ENCODE peak calls at places on chromosomes 3 and 15, in seven cellular contexts. One of them, this sample, is unnamed. For H3K9me3, the result is how much of the 10 kb centered on the place peaks cover.

GRCh38 chr3:179036226-179036625 is 35.4 kb downstream of the ZMAT3 start:
- DNase-seq in upper lobe of left lung: no peak
- DNase-seq in CD4-positive, CD25-positive, alpha-beta regulatory T cell: no peak
- DNase-seq in upper lobe of right lung: no peak
- DNase-seq in CD4-positive, alpha-beta T cell: no peak
- DNase-seq in Peyer's patch: no peak
- DNase-seq in IMR-90: no peak
- DNase-seq in this sample: no peak

GRCh38 chr3:102756706-102757105 is 321.9 kb downstream of the ZPLD1 start:
- DNase-seq in upper lobe of right lung: no peak
- DNase-seq in IMR-90: no peak
- DNase-seq in Peyer's patch: no peak
- DNase-seq in CD4-positive, alpha-beta T cell: no peak
- DNase-seq in CD4-positive, CD25-positive, alpha-beta regulatory T cell: no peak
- DNase-seq in upper lobe of left lung: no peak
- DNase-seq in this sample: no peak

GRCh38 chr3:146972726-146973125 is 367.6 kb upstream of the PLSCR5 start:
- DNase-seq in IMR-90: peak
- DNase-seq in CD4-positive, CD25-positive, alpha-beta regulatory T cell: no peak
- DNase-seq in Peyer's patch: no peak
- DNase-seq in upper lobe of left lung: no peak
- DNase-seq in CD4-positive, alpha-beta T cell: no peak
- DNase-seq in upper lobe of right lung: no peak
- DNase-seq in this sample: no peak

GRCh38 chr3:71415708-71416108 is 167.8 kb downstream of the FOXP1 start:
- DNase-seq in CD4-positive, alpha-beta T cell: no peak
- DNase-seq in Peyer's patch: no peak
- DNase-seq in CD4-positive, CD25-positive, alpha-beta regulatory T cell: no peak
- DNase-seq in upper lobe of left lung: no peak
- DNase-seq in IMR-90: peak
- DNase-seq in upper lobe of right lung: no peak
- DNase-seq in this sample: no peak

GRCh38 chr3:106217745-106218144 is 348.9 kb upstream of the CBLB start:
- DNase-seq in CD4-positive, alpha-beta T cell: no peak
- DNase-seq in CD4-positive, CD25-positive, alpha-beta regulatory T cell: no peak
- DNase-seq in Peyer's patch: no peak
- DNase-seq in upper lobe of left lung: no peak
- DNase-seq in upper lobe of right lung: no peak
- DNase-seq in IMR-90: no peak
- DNase-seq in this sample: no peak

GRCh38 chr15:68371851-68372250 is 60.1 kb downstream of the ITGA11 start:
- DNase-seq in Peyer's patch: no peak
- DNase-seq in upper lobe of left lung: no peak
- DNase-seq in CD4-positive, CD25-positive, alpha-beta regulatory T cell: no peak
- DNase-seq in IMR-90: no peak
- DNase-seq in CD4-positive, alpha-beta T cell: no peak
- DNase-seq in upper lobe of right lung: no peak
- DNase-seq in this sample: no peak

GRCh38 chr3:168024537-168024941 is 71.2 kb downstream of the GOLIM4 start:
- DNase-seq in CD4-positive, alpha-beta T cell: no peak
- DNase-seq in upper lobe of left lung: no peak
- DNase-seq in IMR-90: peak
- DNase-seq in upper lobe of right lung: no peak
- DNase-seq in CD4-positive, CD25-positive, alpha-beta regulatory T cell: no peak
- DNase-seq in Peyer's patch: no peak
- DNase-seq in this sample: no peak

GRCh38 chr3:66253790-66254620 is 33.2 kb downstream of the SLC25A26 start:
- DNase-seq in upper lobe of right lung: no peak
- DNase-seq in IMR-90: peak
- DNase-seq in CD4-positive, alpha-beta T cell: no peak
- DNase-seq in CD4-positive, CD25-positive, alpha-beta regulatory T cell: no peak
- DNase-seq in Peyer's patch: no peak
- DNase-seq in upper lobe of left lung: no peak
- DNase-seq in this sample: no peak

GRCh38 chr15:65790692-65791334 is 1.3 kb downstream of the DENND4A start:
- DNase-seq in CD4-positive, CD25-positive, alpha-beta regulatory T cell: no peak
- DNase-seq in upper lobe of left lung: no peak
- DNase-seq in upper lobe of right lung: no peak
- DNase-seq in CD4-positive, alpha-beta T cell: no peak
- DNase-seq in Peyer's patch: no peak
- DNase-seq in IMR-90: peak
- DNase-seq in this sample: no peak

GRCh38 chr15:47974724-47975123 is 146.1 kb upstream of the SLC24A5 start:
- DNase-seq in Peyer's patch: no peak
- DNase-seq in CD4-positive, CD25-positive, alpha-beta regulatory T cell: no peak
- DNase-seq in CD4-positive, alpha-beta T cell: no peak
- DNase-seq in IMR-90: no peak
- DNase-seq in upper lobe of left lung: no peak
- DNase-seq in upper lobe of right lung: no peak
- DNase-seq in this sample: no peak

GRCh38 chr3:184970186-184970585 is 158.2 kb downstream of the VPS8 start:
- DNase-seq in upper lobe of left lung: no peak
- DNase-seq in IMR-90: no peak
- DNase-seq in CD4-positive, alpha-beta T cell: no peak
- DNase-seq in upper lobe of right lung: no peak
- DNase-seq in CD4-positive, CD25-positive, alpha-beta regulatory T cell: no peak
- DNase-seq in Peyer's patch: no peak
- DNase-seq in this sample: no peak

GRCh38 chr3:106004137-106004600 is 135.4 kb upstream of the CBLB start:
- DNase-seq in upper lobe of left lung: no peak
- DNase-seq in CD4-positive, CD25-positive, alpha-beta regulatory T cell: no peak
- DNase-seq in upper lobe of right lung: no peak
- DNase-seq in IMR-90: peak
- DNase-seq in CD4-positive, alpha-beta T cell: no peak
- DNase-seq in Peyer's patch: no peak
- DNase-seq in this sample: no peak

GRCh38 chr3:189985938-189986337 is 134.8 kb downstream of the P3H2 start:
- DNase-seq in IMR-90: peak
- DNase-seq in upper lobe of left lung: no peak
- DNase-seq in CD4-positive, CD25-positive, alpha-beta regulatory T cell: no peak
- DNase-seq in Peyer's patch: no peak
- DNase-seq in CD4-positive, alpha-beta T cell: no peak
- DNase-seq in upper lobe of right lung: no peak
- DNase-seq in this sample: no peak

GRCh38 chr3:7684193-7684592 is 817.4 kb upstream of the LMCD1 start:
- DNase-seq in upper lobe of left lung: no peak
- DNase-seq in CD4-positive, CD25-positive, alpha-beta regulatory T cell: no peak
- DNase-seq in CD4-positive, alpha-beta T cell: no peak
- DNase-seq in IMR-90: no peak
- DNase-seq in Peyer's patch: no peak
- DNase-seq in upper lobe of right lung: no peak
- DNase-seq in this sample: no peak

GRCh38 chr3:7683431-7683830 is 818.2 kb upstream of the LMCD1 start:
- DNase-seq in Peyer's patch: no peak
- DNase-seq in IMR-90: no peak
- DNase-seq in upper lobe of right lung: no peak
- DNase-seq in CD4-positive, CD25-positive, alpha-beta regulatory T cell: no peak
- DNase-seq in CD4-positive, alpha-beta T cell: no peak
- DNase-seq in upper lobe of left lung: no peak
- DNase-seq in this sample: no peak

GRCh38 chr3:7682822-7683229 is 818.8 kb upstream of the LMCD1 start:
- DNase-seq in upper lobe of right lung: peak
- DNase-seq in Peyer's patch: no peak
- DNase-seq in IMR-90: peak
- DNase-seq in CD4-positive, alpha-beta T cell: no peak
- DNase-seq in CD4-positive, CD25-positive, alpha-beta regulatory T cell: no peak
- DNase-seq in upper lobe of left lung: peak
- DNase-seq in this sample: no peak

DNA sequence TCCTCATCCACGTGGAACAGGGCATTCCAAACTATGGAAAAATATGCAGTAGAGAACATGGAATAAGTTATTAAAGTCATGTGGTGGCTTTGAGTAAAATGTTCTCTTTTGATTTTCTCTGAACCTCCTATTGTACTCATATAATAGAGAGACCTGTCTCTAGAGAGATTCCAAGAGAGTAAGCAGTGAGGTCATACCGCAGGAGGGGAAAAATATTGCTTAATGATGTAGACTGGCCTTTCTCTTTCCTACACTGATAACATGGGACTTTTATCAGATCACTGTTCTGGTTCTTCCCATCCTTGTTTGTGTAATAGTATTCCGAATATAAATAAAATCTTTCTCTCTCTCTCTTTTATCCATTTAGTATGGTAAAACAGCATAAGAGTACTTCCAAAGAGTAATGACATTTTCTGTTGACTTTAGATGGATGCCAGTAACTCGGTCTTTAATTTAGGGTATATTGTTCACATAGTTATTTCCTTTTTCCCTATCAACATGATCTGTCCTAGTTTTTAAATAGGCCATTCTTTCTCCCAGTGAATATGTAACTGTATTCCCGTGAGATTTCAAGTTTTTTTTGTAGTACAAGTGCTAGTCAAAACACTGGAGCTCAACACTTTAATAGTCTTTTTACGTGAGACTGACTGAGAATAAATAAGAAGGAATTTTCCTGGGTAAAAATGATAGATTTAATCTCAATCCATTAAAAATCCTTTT is 814.0 kb upstream of the LMCD1 start:
- DNase-seq in CD4-positive, CD25-positive, alpha-beta regulatory T cell: no peak
- DNase-seq in IMR-90: no peak
- DNase-seq in upper lobe of right lung: no peak
- DNase-seq in upper lobe of left lung: no peak
- DNase-seq in CD4-positive, alpha-beta T cell: no peak
- DNase-seq in Peyer's patch: no peak
- DNase-seq in this sample: no peak
- H3K9me3 ChIP-seq in CD4-positive, CD25-positive, alpha-beta regulatory T cell: under half
- H3K9me3 ChIP-seq in IMR-90: under half
- H3K9me3 ChIP-seq in upper lobe of right lung: under half
- H3K9me3 ChIP-seq in upper lobe of left lung: under half
- H3K9me3 ChIP-seq in CD4-positive, alpha-beta T cell: under half
- H3K9me3 ChIP-seq in Peyer's patch: under half
- H3K9me3 ChIP-seq in this sample: under half

GRCh38 chr3:18544135-18544534 is 119.0 kb upstream of the SATB1 start:
- DNase-seq in CD4-positive, CD25-positive, alpha-beta regulatory T cell: no peak
- DNase-seq in CD4-positive, alpha-beta T cell: no peak
- DNase-seq in upper lobe of left lung: no peak
- DNase-seq in upper lobe of right lung: no peak
- DNase-seq in Peyer's patch: no peak
- DNase-seq in IMR-90: no peak
- DNase-seq in this sample: no peak
- H3K9me3 ChIP-seq in CD4-positive, CD25-positive, alpha-beta regulatory T cell: under half
- H3K9me3 ChIP-seq in CD4-positive, alpha-beta T cell: under half
- H3K9me3 ChIP-seq in upper lobe of left lung: under half
- H3K9me3 ChIP-seq in upper lobe of right lung: under half
- H3K9me3 ChIP-seq in Peyer's patch: under half
- H3K9me3 ChIP-seq in IMR-90: under half
- H3K9me3 ChIP-seq in this sample: under half

GRCh38 chr3:5540532-5540931 is 353.0 kb downstream of the EDEM1 start:
- DNase-seq in CD4-positive, alpha-beta T cell: no peak
- DNase-seq in IMR-90: no peak
- DNase-seq in Peyer's patch: no peak
- DNase-seq in upper lobe of left lung: no peak
- DNase-seq in upper lobe of right lung: no peak
- DNase-seq in CD4-positive, CD25-positive, alpha-beta regulatory T cell: no peak
- DNase-seq in this sample: no peak
- H3K9me3 ChIP-seq in CD4-positive, alpha-beta T cell: under half
- H3K9me3 ChIP-seq in IMR-90: under half
- H3K9me3 ChIP-seq in Peyer's patch: under half
- H3K9me3 ChIP-seq in upper lobe of left lung: under half
- H3K9me3 ChIP-seq in upper lobe of right lung: under half
- H3K9me3 ChIP-seq in CD4-positive, CD25-positive, alpha-beta regulatory T cell: under half
- H3K9me3 ChIP-seq in this sample: under half

GRCh38 chr15:25250906-25251622 is 187.8 kb downstream of the UBE3A start:
- DNase-seq in CD4-positive, CD25-positive, alpha-beta regulatory T cell: no peak
- DNase-seq in CD4-positive, alpha-beta T cell: no peak
- DNase-seq in upper lobe of left lung: no peak
- DNase-seq in upper lobe of right lung: peak
- DNase-seq in Peyer's patch: no peak
- DNase-seq in IMR-90: no peak
- DNase-seq in this sample: no peak
- H3K9me3 ChIP-seq in CD4-positive, CD25-positive, alpha-beta regulatory T cell: under half
- H3K9me3 ChIP-seq in CD4-positive, alpha-beta T cell: under half
- H3K9me3 ChIP-seq in upper lobe of left lung: under half
- H3K9me3 ChIP-seq in upper lobe of right lung: under half
- H3K9me3 ChIP-seq in Peyer's patch: under half
- H3K9me3 ChIP-seq in IMR-90: under half
- H3K9me3 ChIP-seq in this sample: under half

DNA sequence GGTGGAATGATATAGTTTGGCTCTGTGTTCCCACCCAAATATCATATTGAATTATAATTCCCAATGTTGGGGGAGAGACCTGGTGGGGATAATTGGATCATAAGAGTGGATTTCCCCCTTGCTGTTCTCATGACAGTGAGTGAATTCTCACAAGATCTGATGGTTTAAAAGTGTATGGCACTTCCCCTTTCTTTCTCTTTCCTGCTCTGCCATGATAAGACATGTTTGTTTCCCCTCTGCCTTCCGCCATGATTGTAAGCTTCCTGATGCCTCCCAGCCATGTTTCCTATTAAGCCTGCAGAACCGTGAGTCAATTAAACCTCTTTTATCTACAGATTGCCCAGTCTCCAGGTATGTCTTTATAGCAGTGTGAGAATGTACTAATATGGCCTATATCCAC is 126.7 kb upstream of the GMNC start:
- DNase-seq in CD4-positive, alpha-beta T cell: no peak
- DNase-seq in IMR-90: no peak
- DNase-seq in CD4-positive, CD25-positive, alpha-beta regulatory T cell: no peak
- DNase-seq in upper lobe of left lung: no peak
- DNase-seq in upper lobe of right lung: no peak
- DNase-seq in Peyer's patch: no peak
- DNase-seq in this sample: no peak
- H3K9me3 ChIP-seq in CD4-positive, alpha-beta T cell: under half
- H3K9me3 ChIP-seq in IMR-90: under half
- H3K9me3 ChIP-seq in CD4-positive, CD25-positive, alpha-beta regulatory T cell: under half
- H3K9me3 ChIP-seq in upper lobe of left lung: under half
- H3K9me3 ChIP-seq in upper lobe of right lung: under half
- H3K9me3 ChIP-seq in Peyer's patch: under half
- H3K9me3 ChIP-seq in this sample: under half

DNA sequence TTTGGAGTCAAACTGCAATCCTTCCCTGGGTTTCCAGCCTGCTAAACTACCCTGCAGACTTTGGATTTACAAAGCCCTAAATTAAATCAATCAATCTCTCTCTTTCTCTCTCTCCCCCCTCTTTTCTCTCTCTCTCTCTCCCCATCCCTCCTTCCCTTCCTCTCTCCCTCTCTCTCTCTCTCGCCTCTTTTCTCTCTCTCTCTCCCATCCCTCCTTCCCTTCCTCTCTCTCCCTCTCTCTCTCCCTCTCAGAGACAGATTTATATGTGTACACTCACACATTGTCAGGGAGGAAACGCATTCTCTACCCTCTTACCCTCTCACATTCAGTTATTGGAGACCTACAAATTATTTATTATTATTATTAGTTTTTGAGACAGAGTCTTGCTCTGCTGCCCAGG is 47.0 kb downstream of the GRK7 start:
- DNase-seq in CD4-positive, CD25-positive, alpha-beta regulatory T cell: no peak
- DNase-seq in IMR-90: no peak
- DNase-seq in upper lobe of right lung: no peak
- DNase-seq in upper lobe of left lung: no peak
- DNase-seq in CD4-positive, alpha-beta T cell: no peak
- DNase-seq in Peyer's patch: no peak
- DNase-seq in this sample: no peak
- H3K9me3 ChIP-seq in CD4-positive, CD25-positive, alpha-beta regulatory T cell: under half
- H3K9me3 ChIP-seq in IMR-90: under half
- H3K9me3 ChIP-seq in upper lobe of right lung: under half
- H3K9me3 ChIP-seq in upper lobe of left lung: under half
- H3K9me3 ChIP-seq in CD4-positive, alpha-beta T cell: under half
- H3K9me3 ChIP-seq in Peyer's patch: under half
- H3K9me3 ChIP-seq in this sample: under half

DNA sequence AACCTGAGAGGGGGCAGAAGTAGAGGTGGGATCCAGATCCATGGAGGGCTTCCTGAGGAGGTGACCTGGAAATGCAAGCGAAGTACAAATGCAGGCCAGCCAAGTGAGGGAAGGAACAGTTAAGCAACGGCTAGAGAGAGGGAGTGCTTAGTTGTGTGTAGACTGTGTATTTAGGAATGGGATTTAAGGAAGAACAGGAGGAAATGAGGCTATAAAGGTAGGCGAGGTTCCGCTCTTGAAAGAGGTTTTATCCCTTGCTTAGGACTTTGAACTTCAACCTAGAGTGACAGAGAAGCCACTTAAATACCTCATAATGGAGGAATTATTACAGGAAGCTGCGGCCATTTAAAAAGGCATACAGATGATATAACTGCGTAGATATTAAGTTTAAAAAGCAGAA is 295.1 kb downstream of the THSD4 start:
- DNase-seq in upper lobe of right lung: no peak
- DNase-seq in CD4-positive, CD25-positive, alpha-beta regulatory T cell: no peak
- DNase-seq in CD4-positive, alpha-beta T cell: no peak
- DNase-seq in upper lobe of left lung: no peak
- DNase-seq in IMR-90: no peak
- DNase-seq in Peyer's patch: no peak
- DNase-seq in this sample: no peak
- H3K9me3 ChIP-seq in upper lobe of right lung: under half
- H3K9me3 ChIP-seq in CD4-positive, CD25-positive, alpha-beta regulatory T cell: under half
- H3K9me3 ChIP-seq in CD4-positive, alpha-beta T cell: under half
- H3K9me3 ChIP-seq in upper lobe of left lung: under half
- H3K9me3 ChIP-seq in IMR-90: under half
- H3K9me3 ChIP-seq in Peyer's patch: under half
- H3K9me3 ChIP-seq in this sample: under half

This sample was measured in T-helper 17 cell.